ENCODE peak calls at places on chromosomes 13 and 19, in five cellular contexts. P is stimulated activated CD8-positive, alpha-beta memory T cell treated with anti-CD3 and anti-CD28 coated beads, Interleukin-15, amount 100 ng/mL, for 1 hour; G is HTR-8/SVneo; U is NT2/D1; X is left colon. E is an unnamed sample.
A peak's percentile ranks its signal among the peaks of the same experiment; 100 is the strongest.

GRCh38 chr13:50030315-50030714 is 15.1 kb downstream of the KCNRG start:
- DNase-seq in P (no peak), G (no peak), U (no peak), X (no peak), E (no peak)

GRCh38 chr13:30355839-30356238 is 48.5 kb upstream of the KATNAL1 start:
- DNase-seq in P (no peak), G (no peak), U (no peak), X (no peak), E (no peak)

GRCh38 chr13:79549355-79550106 is 68.6 kb downstream of the NDFIP2 start:
- DNase-seq in P (no peak), G (no peak), U (no peak), X (no peak), E (no peak)

GRCh38 chr19:6593651-6594416 is 2.9 kb upstream of the CD70 start:
- DNase-seq in P (no peak), G (no peak), U (no peak), X (no peak), E (no peak)

GRCh38 chr13:33033361-33033812 is 17.2 kb downstream of the KL start:
- DNase-seq in P (peak; percentile 5), G (no peak), U (no peak), X (no peak), E (no peak)

GRCh38 chr19:49396738-49397505 is 8.9 kb downstream of the KASH5 start:
- DNase-seq in P (no peak), G (no peak), U (no peak), X (no peak), E (no peak)

GRCh38 chr13:106372199-106373160 is 163.0 kb downstream of the EFNB2 start:
- DNase-seq in P (no peak), G (no peak), U (no peak), X (no peak), E (no peak)

GRCh38 chr13:54433511-54434206 is 1405.0 kb downstream of the OLFM4 start:
- DNase-seq in P (no peak), G (no peak), U (no peak), X (peak; percentile 4), E (no peak)

GRCh38 chr13:22316494-22317025 is 645.7 kb downstream of the FGF9 start:
- DNase-seq in P (no peak), G (no peak), U (no peak), X (peak; percentile 18), E (peak; percentile 39)

GRCh38 chr19:51179297-51179696 is 37.2 kb downstream of the SIGLEC7 start:
- DNase-seq in P (no peak), G (no peak), U (no peak), X (no peak), E (no peak)

GRCh38 chr13:98510156-98510509 is 66.8 kb downstream of the STK24 start:
- DNase-seq in P (no peak), G (no peak), U (no peak), X (no peak), E (no peak)

GRCh38 chr13:47708386-47708785 is 292.7 kb downstream of the SUCLA2 start:
- DNase-seq in P (no peak), G (no peak), U (no peak), X (no peak), E (no peak)

GRCh38 chr19:38730731-38731589 is 13.3 kb downstream of the CAPN12 start:
- DNase-seq in P (no peak), G (no peak), U (no peak), X (no peak), E (peak; percentile 29)

GRCh38 chr13:106570354-106570822 is 2.5 kb upstream of the ARGLU1 start:
- DNase-seq in P (peak; percentile 43), G (no peak), U (no peak), X (peak; percentile 44), E (peak; percentile 52)

GRCh38 chr13:99013951-99014350 is 36.1 kb upstream of the DOCK9 start:
- DNase-seq in P (no peak), G (no peak), U (no peak), X (no peak), E (no peak)

GRCh38 chr13:68523838-68524424 is 1293.8 kb upstream of the PCDH9 start:
- DNase-seq in P (no peak), G (no peak), U (no peak), X (peak; percentile 2), E (no peak)

GRCh38 chr19:41023193-41023592 is 32.1 kb downstream of the CYP2B6 start:
- DNase-seq in P (no peak), G (no peak), U (no peak), X (no peak), E (no peak)